ENCODE peak calls at places on chromosomes 16 and 17, in four cellular contexts. One of them, this sample, is unnamed.

GRCh38 chr16:75593825-75594820 is 27.9 kb downstream of the GABARAPL2 start:
- DNase-seq in A549: peak
- DNase-seq in fibroblast of lung: peak
- DNase-seq in ovary: no peak
- DNase-seq in this sample: peak

GRCh38 chr17:67569873-67570272 is 147.9 kb upstream of the NOL11 start:
- DNase-seq in A549: no peak
- DNase-seq in fibroblast of lung: peak
- DNase-seq in ovary: no peak
- DNase-seq in this sample: no peak

GRCh38 chr17:62062313-62062712 is 2.8 kb downstream of the MED13 start:
- DNase-seq in A549: no peak
- DNase-seq in fibroblast of lung: peak
- DNase-seq in ovary: no peak
- DNase-seq in this sample: no peak

GRCh38 chr17:39450051-39450450 is 1.0 kb downstream of the MED1 start:
- DNase-seq in A549: no peak
- DNase-seq in fibroblast of lung: no peak
- DNase-seq in ovary: no peak
- DNase-seq in this sample: no peak

GRCh38 chr17:45380046-45380765 is 52.5 kb downstream of the ARHGAP27 start:
- DNase-seq in A549: no peak
- DNase-seq in fibroblast of lung: no peak
- DNase-seq in ovary: no peak
- DNase-seq in this sample: no peak

GRCh38 chr17:80035937-80036714 is at the start of gene CCDC40:
- DNase-seq in A549: peak
- DNase-seq in fibroblast of lung: peak
- DNase-seq in ovary: peak
- DNase-seq in this sample: peak

GRCh38 chr17:30824002-30824355 is 513 bp downstream of the CRLF3 start:
- DNase-seq in A549: no peak
- DNase-seq in fibroblast of lung: peak
- DNase-seq in ovary: peak
- DNase-seq in this sample: no peak

GRCh38 chr17:216625-217024 is 35.2 kb upstream of the DOC2B start:
- DNase-seq in A549: no peak
- DNase-seq in fibroblast of lung: no peak
- DNase-seq in ovary: no peak
- DNase-seq in this sample: no peak

GRCh38 chr17:27762527-27763305 is 37.6 kb downstream of the NOS2 start:
- DNase-seq in A549: peak
- DNase-seq in fibroblast of lung: peak
- DNase-seq in ovary: no peak
- DNase-seq in this sample: peak

GRCh38 chr17:79001190-79002020 is 8.2 kb downstream of the CANT1 start:
- DNase-seq in A549: no peak
- DNase-seq in fibroblast of lung: no peak
- DNase-seq in ovary: no peak
- DNase-seq in this sample: no peak

GRCh38 chr17:71327376-71328059 is 793.3 kb upstream of the SOX9 start:
- DNase-seq in A549: no peak
- DNase-seq in fibroblast of lung: peak
- DNase-seq in ovary: no peak
- DNase-seq in this sample: no peak

GRCh38 chr17:77909236-77909635 is 49.3 kb upstream of the TNRC6C start:
- DNase-seq in A549: no peak
- DNase-seq in fibroblast of lung: no peak
- DNase-seq in ovary: peak
- DNase-seq in this sample: no peak

GRCh38 chr16:28168991-28169554 is 42.7 kb downstream of the XPO6 start:
- DNase-seq in A549: no peak
- DNase-seq in fibroblast of lung: no peak
- DNase-seq in ovary: no peak
- DNase-seq in this sample: no peak

GRCh38 chr16:28494141-28494851 is at the start of gene APOBR:
- DNase-seq in A549: no peak
- DNase-seq in fibroblast of lung: no peak
- DNase-seq in ovary: no peak
- DNase-seq in this sample: no peak

GRCh38 chr17:57424777-57425188 is 168.5 kb downstream of the MSI2 start:
- DNase-seq in A549: no peak
- DNase-seq in fibroblast of lung: peak
- DNase-seq in ovary: no peak
- DNase-seq in this sample: peak

GRCh38 chr17:42819939-42820535 is 4.0 kb downstream of the BECN1 start:
- DNase-seq in A549: peak
- DNase-seq in fibroblast of lung: peak
- DNase-seq in ovary: no peak
- DNase-seq in this sample: peak

GRCh38 chr16:85601730-85602401 is 11.3 kb upstream of the GSE1 start:
- DNase-seq in A549: no peak
- DNase-seq in fibroblast of lung: peak
- DNase-seq in ovary: no peak
- DNase-seq in this sample: no peak

GRCh38 chr17:49906511-49907136 is 58.8 kb upstream of the TAC4 start:
- DNase-seq in A549: no peak
- DNase-seq in fibroblast of lung: no peak
- DNase-seq in ovary: no peak
- DNase-seq in this sample: no peak

GRCh38 chr16:50152807-50153647 is at the start of gene TENT4B:
- DNase-seq in A549: peak
- DNase-seq in fibroblast of lung: peak
- DNase-seq in ovary: peak
- DNase-seq in this sample: peak

GRCh38 chr17:47882247-47882646 is 13.8 kb upstream of the SP2 start:
- DNase-seq in A549: no peak
- DNase-seq in fibroblast of lung: no peak
- DNase-seq in ovary: no peak
- DNase-seq in this sample: peak

GRCh38 chr16:58513874-58514273 is 1.4 kb upstream of the SETD6 start:
- DNase-seq in A549: no peak
- DNase-seq in fibroblast of lung: peak
- DNase-seq in ovary: no peak
- DNase-seq in this sample: no peak

GRCh38 chr16:52386694-52387093 is 160.2 kb downstream of the TOX3 start:
- DNase-seq in A549: no peak
- DNase-seq in fibroblast of lung: no peak
- DNase-seq in ovary: no peak
- DNase-seq in this sample: no peak

GRCh38 chr17:927611-928461 is 51.7 kb downstream of the NXN start:
- DNase-seq in A549: peak
- DNase-seq in fibroblast of lung: peak
- DNase-seq in ovary: peak
- DNase-seq in this sample: peak

GRCh38 chr17:77628035-77628434 is 330.5 kb upstream of the TNRC6C start:
- DNase-seq in A549: no peak
- DNase-seq in fibroblast of lung: no peak
- DNase-seq in ovary: no peak
- DNase-seq in this sample: no peak

GRCh38 chr16:57799619-57800212 is 2.6 kb downstream of the KIFC3 start:
- DNase-seq in A549: no peak
- DNase-seq in fibroblast of lung: no peak
- DNase-seq in ovary: no peak
- DNase-seq in this sample: no peak

GRCh38 chr16:66266436-66267286 is 99.8 kb upstream of the CDH5 start:
- DNase-seq in A549: no peak
- DNase-seq in fibroblast of lung: peak
- DNase-seq in ovary: peak
- DNase-seq in this sample: peak

GRCh38 chr17:49969134-49969759 is at the start of gene DLX4:
- DNase-seq in A549: no peak
- DNase-seq in fibroblast of lung: no peak
- DNase-seq in ovary: no peak
- DNase-seq in this sample: no peak

GRCh38 chr17:81131486-81132196 is 33.7 kb upstream of the PVALEF start:
- DNase-seq in A549: no peak
- DNase-seq in fibroblast of lung: no peak
- DNase-seq in ovary: no peak
- DNase-seq in this sample: no peak

GRCh38 chr16:19831678-19832077 is 53.0 kb downstream of the GPRC5B start:
- DNase-seq in A549: peak
- DNase-seq in fibroblast of lung: peak
- DNase-seq in ovary: no peak
- DNase-seq in this sample: peak

GRCh38 chr17:14355556-14355955 is 54.7 kb downstream of the HS3ST3B1 start:
- DNase-seq in A549: no peak
- DNase-seq in fibroblast of lung: no peak
- DNase-seq in ovary: no peak
- DNase-seq in this sample: no peak

GRCh38 chr16:79312502-79312901 is 288.0 kb downstream of the MAF start:
- DNase-seq in A549: no peak
- DNase-seq in fibroblast of lung: no peak
- DNase-seq in ovary: no peak
- DNase-seq in this sample: no peak